ENCODE peak calls at places on chromosomes 6 and 20, in ten cellular contexts. One of them, this sample, is unnamed.

GRCh38 chr6:104537185-104537584 is 322.5 kb downstream of the HACE1 start:
- DNase-seq in suprapubic skin: no peak
- DNase-seq in vagina: no peak
- DNase-seq in GM12891: no peak
- DNase-seq in prostate gland: no peak
- DNase-seq in spleen: no peak
- DNase-seq in sigmoid colon: no peak
- DNase-seq in HCT116: no peak
- DNase-seq in GM12878: no peak
- DNase-seq in breast epithelium: no peak
- DNase-seq in this sample: no peak

GRCh38 chr20:11376998-11377397 is 540.7 kb upstream of the BTBD3 start:
- DNase-seq in vagina: no peak
- DNase-seq in HCT116: no peak
- DNase-seq in sigmoid colon: no peak
- DNase-seq in spleen: no peak
- DNase-seq in prostate gland: no peak
- DNase-seq in suprapubic skin: no peak
- DNase-seq in breast epithelium: no peak
- DNase-seq in GM12878: no peak
- DNase-seq in GM12891: no peak
- DNase-seq in this sample: no peak

GRCh38 chr20:62064788-62065668 is 653 bp downstream of the TAF4 start:
- DNase-seq in vagina: no peak
- DNase-seq in sigmoid colon: no peak
- DNase-seq in suprapubic skin: no peak
- DNase-seq in HCT116: no peak
- DNase-seq in spleen: peak
- DNase-seq in GM12878: no peak
- DNase-seq in breast epithelium: no peak
- DNase-seq in prostate gland: no peak
- DNase-seq in GM12891: peak
- DNase-seq in this sample: peak

GRCh38 chr6:131062245-131063027 is 609 bp downstream of the EPB41L2 start:
- DNase-seq in sigmoid colon: peak
- DNase-seq in GM12878: no peak
- DNase-seq in breast epithelium: no peak
- DNase-seq in HCT116: no peak
- DNase-seq in prostate gland: no peak
- DNase-seq in suprapubic skin: no peak
- DNase-seq in vagina: no peak
- DNase-seq in spleen: no peak
- DNase-seq in GM12891: peak
- DNase-seq in this sample: no peak

GRCh38 chr6:79034865-79035264 is 43.2 kb downstream of the PHIP start:
- DNase-seq in vagina: no peak
- DNase-seq in suprapubic skin: no peak
- DNase-seq in sigmoid colon: no peak
- DNase-seq in HCT116: no peak
- DNase-seq in GM12891: no peak
- DNase-seq in breast epithelium: no peak
- DNase-seq in spleen: no peak
- DNase-seq in GM12878: peak
- DNase-seq in prostate gland: no peak
- DNase-seq in this sample: no peak

GRCh38 chr6:126396131-126396530 is 56.2 kb downstream of the CENPW start:
- DNase-seq in sigmoid colon: no peak
- DNase-seq in vagina: no peak
- DNase-seq in prostate gland: no peak
- DNase-seq in breast epithelium: no peak
- DNase-seq in spleen: no peak
- DNase-seq in suprapubic skin: no peak
- DNase-seq in HCT116: no peak
- DNase-seq in GM12878: no peak
- DNase-seq in GM12891: no peak
- DNase-seq in this sample: no peak

GRCh38 chr20:50379049-50379990 is 130.9 kb upstream of the PTPN1 start:
- DNase-seq in suprapubic skin: peak
- DNase-seq in spleen: peak
- DNase-seq in vagina: no peak
- DNase-seq in breast epithelium: peak
- DNase-seq in prostate gland: peak
- DNase-seq in GM12878: no peak
- DNase-seq in GM12891: no peak
- DNase-seq in sigmoid colon: peak
- DNase-seq in HCT116: no peak
- DNase-seq in this sample: no peak

GRCh38 chr6:142746524-142746923 is 198.5 kb downstream of the HIVEP2 start:
- DNase-seq in spleen: no peak
- DNase-seq in GM12891: no peak
- DNase-seq in breast epithelium: no peak
- DNase-seq in sigmoid colon: no peak
- DNase-seq in vagina: no peak
- DNase-seq in prostate gland: no peak
- DNase-seq in suprapubic skin: no peak
- DNase-seq in HCT116: no peak
- DNase-seq in GM12878: no peak
- DNase-seq in this sample: no peak

GRCh38 chr6:32625137-32625536 is 12.1 kb upstream of the HLA-DQA1 start:
- DNase-seq in suprapubic skin: no peak
- DNase-seq in vagina: no peak
- DNase-seq in spleen: no peak
- DNase-seq in sigmoid colon: no peak
- DNase-seq in GM12878: no peak
- DNase-seq in HCT116: no peak
- DNase-seq in prostate gland: no peak
- DNase-seq in breast epithelium: no peak
- DNase-seq in GM12891: no peak
- DNase-seq in this sample: no peak

GRCh38 chr6:32622545-32623401 is 14.4 kb upstream of the HLA-DQA1 start:
- DNase-seq in GM12891: peak
- DNase-seq in GM12878: peak
- DNase-seq in spleen: peak
- DNase-seq in breast epithelium: no peak
- DNase-seq in sigmoid colon: no peak
- DNase-seq in HCT116: no peak
- DNase-seq in suprapubic skin: no peak
- DNase-seq in vagina: no peak
- DNase-seq in prostate gland: no peak
- DNase-seq in this sample: peak

GRCh38 chr6:32621372-32621771 is 15.8 kb upstream of the HLA-DQA1 start:
- DNase-seq in vagina: no peak
- DNase-seq in prostate gland: no peak
- DNase-seq in GM12891: no peak
- DNase-seq in sigmoid colon: no peak
- DNase-seq in HCT116: no peak
- DNase-seq in suprapubic skin: no peak
- DNase-seq in GM12878: no peak
- DNase-seq in breast epithelium: no peak
- DNase-seq in spleen: no peak
- DNase-seq in this sample: no peak

GRCh38 chr6:32624565-32624964 is 12.6 kb upstream of the HLA-DQA1 start:
- DNase-seq in sigmoid colon: no peak
- DNase-seq in HCT116: no peak
- DNase-seq in vagina: no peak
- DNase-seq in spleen: no peak
- DNase-seq in GM12878: no peak
- DNase-seq in GM12891: no peak
- DNase-seq in prostate gland: no peak
- DNase-seq in suprapubic skin: no peak
- DNase-seq in breast epithelium: no peak
- DNase-seq in this sample: no peak

DNA sequence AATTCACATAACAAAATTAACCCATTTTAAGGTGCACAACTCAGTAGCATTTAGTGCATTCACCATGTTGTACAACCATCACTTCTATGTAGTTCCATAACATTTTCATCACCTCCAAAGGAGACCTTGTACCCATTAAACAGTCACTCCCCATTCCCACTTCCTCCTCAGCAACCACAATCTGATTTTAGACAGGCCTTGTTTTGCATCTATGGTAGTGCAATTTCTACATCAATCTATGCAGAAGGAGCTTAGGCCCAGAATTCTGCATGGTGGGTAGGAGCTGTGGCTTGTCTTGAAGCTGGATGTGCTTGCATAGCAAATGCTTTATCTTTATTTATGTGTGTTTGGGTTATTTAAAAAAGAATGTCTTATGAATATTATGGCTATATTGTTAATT is 13.5 kb upstream of the HLA-DQA1 start:
- DNase-seq in breast epithelium: no peak
- DNase-seq in spleen: no peak
- DNase-seq in prostate gland: no peak
- DNase-seq in sigmoid colon: no peak
- DNase-seq in HCT116: no peak
- DNase-seq in vagina: no peak
- DNase-seq in GM12878: no peak
- DNase-seq in GM12891: no peak
- DNase-seq in suprapubic skin: no peak
- DNase-seq in this sample: no peak
- TF ChIP-seq POLR2AphosphoS5 in breast epithelium: no peak
- TF ChIP-seq POLR2AphosphoS5 in spleen: no peak
- TF ChIP-seq POLR2AphosphoS5 in prostate gland: no peak
- TF ChIP-seq POLR2AphosphoS5 in sigmoid colon: no peak
- TF ChIP-seq POLR2AphosphoS5 in HCT116: no peak
- TF ChIP-seq POLR2AphosphoS5 in vagina: no peak
- TF ChIP-seq POLR2AphosphoS5 in GM12878: no peak
- TF ChIP-seq POLR2AphosphoS5 in GM12891: peak
- TF ChIP-seq POLR2AphosphoS5 in suprapubic skin: no peak
- TF ChIP-seq POLR2AphosphoS5 in this sample: no peak

GRCh38 chr6:158684311-158684710 is 34.5 kb downstream of the SYTL3 start:
- DNase-seq in HCT116: no peak
- DNase-seq in breast epithelium: no peak
- DNase-seq in GM12878: no peak
- DNase-seq in vagina: no peak
- DNase-seq in spleen: no peak
- DNase-seq in prostate gland: no peak
- DNase-seq in suprapubic skin: no peak
- DNase-seq in sigmoid colon: peak
- DNase-seq in GM12891: no peak
- DNase-seq in this sample: no peak

GRCh38 chr6:158687507-158687906 is 37.7 kb downstream of the SYTL3 start:
- DNase-seq in suprapubic skin: no peak
- DNase-seq in GM12878: no peak
- DNase-seq in spleen: no peak
- DNase-seq in breast epithelium: no peak
- DNase-seq in prostate gland: no peak
- DNase-seq in sigmoid colon: no peak
- DNase-seq in GM12891: no peak
- DNase-seq in HCT116: no peak
- DNase-seq in vagina: no peak
- DNase-seq in this sample: no peak

GRCh38 chr6:158686791-158687381 is 37.0 kb downstream of the SYTL3 start:
- DNase-seq in prostate gland: no peak
- DNase-seq in breast epithelium: no peak
- DNase-seq in GM12878: no peak
- DNase-seq in suprapubic skin: no peak
- DNase-seq in GM12891: peak
- DNase-seq in spleen: peak
- DNase-seq in sigmoid colon: no peak
- DNase-seq in vagina: no peak
- DNase-seq in HCT116: no peak
- DNase-seq in this sample: no peak

GRCh38 chr6:158684745-158685355 is 35.0 kb downstream of the SYTL3 start:
- DNase-seq in GM12878: no peak
- DNase-seq in spleen: no peak
- DNase-seq in GM12891: no peak
- DNase-seq in breast epithelium: no peak
- DNase-seq in prostate gland: no peak
- DNase-seq in suprapubic skin: no peak
- DNase-seq in HCT116: no peak
- DNase-seq in vagina: no peak
- DNase-seq in sigmoid colon: peak
- DNase-seq in this sample: no peak

GRCh38 chr6:158686311-158686710 is 36.5 kb downstream of the SYTL3 start:
- DNase-seq in HCT116: no peak
- DNase-seq in GM12891: no peak
- DNase-seq in sigmoid colon: no peak
- DNase-seq in suprapubic skin: no peak
- DNase-seq in prostate gland: peak
- DNase-seq in breast epithelium: no peak
- DNase-seq in GM12878: no peak
- DNase-seq in spleen: peak
- DNase-seq in vagina: no peak
- DNase-seq in this sample: no peak
- TF ChIP-seq POLR2A in HCT116: no peak
- TF ChIP-seq POLR2A in GM12891: no peak
- TF ChIP-seq POLR2A in sigmoid colon: no peak
- TF ChIP-seq POLR2A in suprapubic skin: no peak
- TF ChIP-seq POLR2A in prostate gland: no peak
- TF ChIP-seq POLR2A in breast epithelium: no peak
- TF ChIP-seq POLR2A in GM12878: no peak
- TF ChIP-seq POLR2A in spleen: no peak
- TF ChIP-seq POLR2A in vagina: no peak
- TF ChIP-seq POLR2A in this sample: no peak

GRCh38 chr6:166999845-167000253 is 652 bp downstream of the CEP43 start:
- DNase-seq in sigmoid colon: no peak
- DNase-seq in spleen: no peak
- DNase-seq in suprapubic skin: no peak
- DNase-seq in prostate gland: no peak
- DNase-seq in breast epithelium: no peak
- DNase-seq in vagina: no peak
- DNase-seq in GM12891: no peak
- DNase-seq in HCT116: no peak
- DNase-seq in GM12878: no peak
- DNase-seq in this sample: no peak

GRCh38 chr6:166997768-166998255 is 1.4 kb upstream of the CEP43 start:
- DNase-seq in prostate gland: peak
- DNase-seq in GM12878: peak
- DNase-seq in vagina: no peak
- DNase-seq in suprapubic skin: no peak
- DNase-seq in breast epithelium: peak
- DNase-seq in sigmoid colon: peak
- DNase-seq in GM12891: no peak
- DNase-seq in HCT116: peak
- DNase-seq in spleen: peak
- DNase-seq in this sample: no peak

GRCh38 chr6:166997348-166997747 is 1.8 kb upstream of the CEP43 start:
- DNase-seq in suprapubic skin: no peak
- DNase-seq in GM12891: no peak
- DNase-seq in sigmoid colon: no peak
- DNase-seq in spleen: no peak
- DNase-seq in breast epithelium: no peak
- DNase-seq in vagina: no peak
- DNase-seq in HCT116: no peak
- DNase-seq in GM12878: no peak
- DNase-seq in prostate gland: no peak
- DNase-seq in this sample: no peak

GRCh38 chr6:166999145-166999844 is at the start of gene CEP43:
- DNase-seq in sigmoid colon: peak
- DNase-seq in HCT116: peak
- DNase-seq in spleen: peak
- DNase-seq in GM12891: peak
- DNase-seq in prostate gland: peak
- DNase-seq in vagina: no peak
- DNase-seq in breast epithelium: peak
- DNase-seq in suprapubic skin: peak
- DNase-seq in GM12878: peak
- DNase-seq in this sample: peak

GRCh38 chr6:166998256-166999144 is 697 bp upstream of the CEP43 start:
- DNase-seq in HCT116: no peak
- DNase-seq in GM12878: no peak
- DNase-seq in spleen: peak
- DNase-seq in suprapubic skin: peak
- DNase-seq in sigmoid colon: peak
- DNase-seq in vagina: no peak
- DNase-seq in breast epithelium: no peak
- DNase-seq in GM12891: no peak
- DNase-seq in prostate gland: peak
- DNase-seq in this sample: no peak
- TF ChIP-seq POLR2AphosphoS5 in HCT116: no peak
- TF ChIP-seq POLR2AphosphoS5 in GM12878: peak
- TF ChIP-seq POLR2AphosphoS5 in spleen: no peak
- TF ChIP-seq POLR2AphosphoS5 in suprapubic skin: no peak
- TF ChIP-seq POLR2AphosphoS5 in sigmoid colon: no peak
- TF ChIP-seq POLR2AphosphoS5 in vagina: no peak
- TF ChIP-seq POLR2AphosphoS5 in breast epithelium: no peak
- TF ChIP-seq POLR2AphosphoS5 in GM12891: no peak
- TF ChIP-seq POLR2AphosphoS5 in prostate gland: no peak
- TF ChIP-seq POLR2AphosphoS5 in this sample: no peak

GRCh38 chr6:136791296-136792065 is 796 bp downstream of the MAP3K5 start:
- DNase-seq in vagina: no peak
- DNase-seq in prostate gland: peak
- DNase-seq in GM12878: peak
- DNase-seq in breast epithelium: peak
- DNase-seq in spleen: peak
- DNase-seq in sigmoid colon: peak
- DNase-seq in HCT116: no peak
- DNase-seq in suprapubic skin: peak
- DNase-seq in GM12891: no peak
- DNase-seq in this sample: no peak

GRCh38 chr6:136790411-136791295 is 1.6 kb downstream of the MAP3K5 start:
- DNase-seq in prostate gland: no peak
- DNase-seq in breast epithelium: no peak
- DNase-seq in vagina: no peak
- DNase-seq in GM12878: no peak
- DNase-seq in GM12891: no peak
- DNase-seq in spleen: no peak
- DNase-seq in HCT116: no peak
- DNase-seq in sigmoid colon: no peak
- DNase-seq in suprapubic skin: no peak
- DNase-seq in this sample: no peak

GRCh38 chr6:136793348-136793747 is 1.1 kb upstream of the MAP3K5 start:
- DNase-seq in GM12891: no peak
- DNase-seq in GM12878: no peak
- DNase-seq in vagina: no peak
- DNase-seq in suprapubic skin: no peak
- DNase-seq in spleen: no peak
- DNase-seq in HCT116: no peak
- DNase-seq in prostate gland: no peak
- DNase-seq in sigmoid colon: no peak
- DNase-seq in breast epithelium: no peak
- DNase-seq in this sample: no peak

GRCh38 chr6:136792066-136792944 is at the start of gene MAP3K5:
- DNase-seq in GM12878: no peak
- DNase-seq in breast epithelium: peak
- DNase-seq in sigmoid colon: peak
- DNase-seq in suprapubic skin: peak
- DNase-seq in vagina: no peak
- DNase-seq in GM12891: no peak
- DNase-seq in spleen: peak
- DNase-seq in HCT116: peak
- DNase-seq in prostate gland: peak
- DNase-seq in this sample: peak

DNA sequence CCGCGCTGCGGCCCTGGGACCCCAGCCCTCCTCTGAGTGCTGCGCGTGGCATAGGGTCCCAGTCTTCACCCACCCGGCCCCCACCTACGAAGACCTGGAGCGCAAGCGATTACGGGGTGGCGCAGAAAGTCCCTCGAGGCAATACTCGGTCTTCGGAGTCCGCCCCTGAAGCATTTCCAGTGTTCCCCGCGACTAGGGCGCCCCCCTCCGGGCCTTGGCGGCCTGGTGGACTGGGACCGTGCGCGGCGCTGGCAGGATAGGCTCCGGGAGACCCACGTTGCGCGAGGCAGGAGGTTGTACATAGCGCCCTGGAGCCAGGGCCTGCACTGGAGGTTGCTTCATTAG is 640 bp upstream of the MAP3K5 start:
- DNase-seq in HCT116: peak
- DNase-seq in GM12878: no peak
- DNase-seq in suprapubic skin: peak
- DNase-seq in spleen: peak
- DNase-seq in vagina: no peak
- DNase-seq in sigmoid colon: peak
- DNase-seq in GM12891: no peak
- DNase-seq in prostate gland: peak
- DNase-seq in breast epithelium: peak
- DNase-seq in this sample: peak
- TF ChIP-seq POLR2A in HCT116: no peak
- TF ChIP-seq POLR2A in GM12878: peak
- TF ChIP-seq POLR2A in suprapubic skin: no peak
- TF ChIP-seq POLR2A in spleen: no peak
- TF ChIP-seq POLR2A in vagina: no peak
- TF ChIP-seq POLR2A in sigmoid colon: no peak
- TF ChIP-seq POLR2A in GM12891: peak
- TF ChIP-seq POLR2A in prostate gland: no peak
- TF ChIP-seq POLR2A in breast epithelium: no peak
- TF ChIP-seq POLR2A in this sample: no peak

This sample was measured in GM12892.